ENCODE peak calls at places on chromosomes 12 and 14, in four cellular contexts. Y is endothelial cell of umbilical vein, M is IMR-90, B is K562. T is an unnamed sample.
A peak's percentile ranks its signal among the peaks of the same experiment; 100 is the strongest.

GRCh38 chr12:83040991-83041390 is 354.3 kb downstream of the TMTC2 start:
- DNase-seq in Y (no peak), M (no peak), B (no peak), T (no peak)

GRCh38 chr12:43758247-43758727 is 303 bp downstream of the PUS7L start:
- DNase-seq in Y (no peak), M (peak; percentile 38), B (peak; percentile 64), T (no peak)

GRCh38 chr14:30283822-30284446 is 275.0 kb upstream of the G2E3 start:
- DNase-seq in Y (peak; percentile 60), M (peak; percentile 53), B (peak; percentile 44), T (no peak)

GRCh38 chr12:59070534-59070933 is 150.2 kb upstream of the LRIG3 start:
- DNase-seq in Y (peak; percentile 78), M (no peak), B (no peak), T (no peak)

GRCh38 chr12:102009796-102010195 is 52.0 kb downstream of the WASHC3 start:
- DNase-seq in Y (no peak), M (no peak), B (no peak), T (no peak)

GRCh38 chr12:97404549-97404948 is 58.1 kb upstream of the RMST start:
- DNase-seq in Y (peak; percentile 44), M (peak; percentile 6), B (peak; percentile 11), T (no peak)

GRCh38 chr14:49497725-49498348 is 88.3 kb downstream of the RPS29 start:
- DNase-seq in Y (peak; percentile 78), M (peak; percentile 74), B (peak; percentile 67), T (peak; percentile 65)

GRCh38 chr12:119090276-119090675 is 88.5 kb upstream of the HSPB8 start:
- DNase-seq in Y (no peak), M (no peak), B (no peak), T (no peak)

GRCh38 chr12:124814741-124815613 is 48.7 kb downstream of the SCARB1 start:
- DNase-seq in Y (no peak), M (no peak), B (no peak), T (no peak)

GRCh38 chr12:106897082-106897481 is 58.6 kb upstream of the TMEM263 start:
- DNase-seq in Y (peak; percentile 13), M (peak; percentile 45), B (peak; percentile 13), T (no peak)

GRCh38 chr14:20866963-20867362 is 24.2 kb upstream of the RNASE3 start:
- DNase-seq in Y (peak; percentile 24), M (no peak), B (no peak), T (no peak)

GRCh38 chr12:116104167-116104750 is 173.2 kb downstream of the MED13L start:
- DNase-seq in Y (no peak), M (peak; percentile 31), B (no peak), T (no peak)

GRCh38 chr12:114670257-114670955 is 13.6 kb downstream of the TBX3 start:
- DNase-seq in Y (peak; percentile 20), M (no peak), B (no peak), T (no peak)

GRCh38 chr12:124665516-124665915 is 98.1 kb upstream of the NCOR2 start:
- DNase-seq in Y (no peak), M (peak; percentile 63), B (no peak), T (no peak)

GRCh38 chr12:63036216-63036973 is 101.4 kb upstream of the PPM1H start:
- DNase-seq in Y (no peak), M (no peak), B (no peak), T (no peak)

GRCh38 chr12:26736563-26737486 is 96.2 kb downstream of the ITPR2 start:
- DNase-seq in Y (peak; percentile 53), M (peak; percentile 63), B (no peak), T (peak; percentile 36)

GRCh38 chr12:53259891-53260290 is 8.2 kb upstream of the ESPL1 start:
- DNase-seq in Y (no peak), M (no peak), B (peak; percentile 50), T (no peak)

GRCh38 chr12:104957388-104958008 is 592 bp downstream of the SLC41A2 start:
- DNase-seq in Y (peak; percentile 11), M (no peak), B (peak; percentile 3), T (no peak)

GRCh38 chr12:56631790-56632700 is 1.9 kb upstream of the BAZ2A start:
- DNase-seq in Y (peak; percentile 50), M (peak; percentile 30), B (peak; percentile 85), T (no peak)

GRCh38 chr14:102927346-102927877 is 4.9 kb downstream of the AMN start:
- DNase-seq in Y (no peak), M (no peak), B (no peak), T (peak; percentile 67)

GRCh38 chr14:67618617-67619063 is 1.1 kb upstream of the ARG2 start:
- DNase-seq in Y (peak; percentile 82), M (peak; percentile 79), B (peak; percentile 68), T (peak; percentile 44)

GRCh38 chr12:53601296-53601847 is 24.8 kb downstream of the ATF7 start:
- DNase-seq in Y (no peak), M (no peak), B (no peak), T (no peak)

GRCh38 chr12:120361506-120362208 is 7.3 kb downstream of the MSI1 start:
- DNase-seq in Y (peak; percentile 70), M (peak; percentile 34), B (peak; percentile 50), T (no peak)

GRCh38 chr12:38662851-38663250 is 242.5 kb downstream of the CPNE8 start:
- DNase-seq in Y (no peak), M (no peak), B (no peak), T (no peak)

GRCh38 chr14:23450376-23450775 is 14.9 kb upstream of the MYH7 start:
- DNase-seq in Y (no peak), M (no peak), B (no peak), T (no peak)

GRCh38 chr14:96136361-96136760 is 68.3 kb upstream of the BDKRB2 start:
- DNase-seq in Y (peak; percentile 85), M (peak; percentile 88), B (no peak), T (no peak)

GRCh38 chr12:103933237-103933636 is 3.0 kb downstream of the HSP90B1 start:
- DNase-seq in Y (no peak), M (no peak), B (no peak), T (no peak)

GRCh38 chr14:89388853-89389252 is 28.2 kb downstream of the FOXN3 start:
- DNase-seq in Y (no peak), M (peak; percentile 43), B (no peak), T (no peak)

GRCh38 chr14:91241848-91242247 is 2.7 kb downstream of the GPR68 start:
- DNase-seq in Y (no peak), M (no peak), B (no peak), T (no peak)
- H3K4me3 ChIP-seq in Y (no peak overlapping the region), M (no peak overlapping the region), B (no peak overlapping the region), T (no peak overlapping the region)

GRCh38 chr12:108605000-108605689 is 7.3 kb upstream of the TMEM119 start:
- DNase-seq in Y (no peak), M (no peak), B (no peak), T (no peak)

GRCh38 chr12:108602961-108603704 is 5.2 kb upstream of the TMEM119 start:
- DNase-seq in Y (no peak), M (no peak), B (no peak), T (no peak)

GRCh38 chr12:108604208-108604941 is 6.5 kb upstream of the TMEM119 start:
- DNase-seq in Y (no peak), M (no peak), B (no peak), T (no peak)

GRCh38 chr12:108602209-108602705 is 4.4 kb upstream of the TMEM119 start:
- DNase-seq in Y (no peak), M (no peak), B (no peak), T (no peak)

DNA sequence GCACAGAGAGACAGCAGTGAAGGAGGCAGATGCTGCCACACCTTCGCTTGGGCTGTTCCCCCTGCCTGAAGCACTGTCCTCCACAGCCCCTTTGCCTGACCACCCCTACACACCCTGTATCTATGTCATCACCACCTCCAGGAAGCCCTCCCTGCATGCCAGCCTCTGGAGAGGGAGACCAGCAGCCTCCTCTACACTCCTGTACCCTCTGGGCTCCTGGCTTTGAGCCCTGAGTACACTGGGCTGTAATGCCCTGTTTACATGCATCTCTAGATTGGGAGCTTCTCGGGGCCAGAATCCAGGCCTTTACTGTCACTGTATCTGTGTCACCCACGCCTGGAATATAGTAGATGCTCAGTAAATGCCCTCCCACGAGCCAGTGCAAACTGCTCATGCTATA is 5.9 kb upstream of the TMEM119 start:
- DNase-seq in Y (no peak), M (no peak), B (no peak), T (no peak)
- H3K4me2 ChIP-seq in Y (no peak overlapping the region), M (no peak overlapping the region), B (no peak overlapping the region), T (no peak overlapping the region)

DNA sequence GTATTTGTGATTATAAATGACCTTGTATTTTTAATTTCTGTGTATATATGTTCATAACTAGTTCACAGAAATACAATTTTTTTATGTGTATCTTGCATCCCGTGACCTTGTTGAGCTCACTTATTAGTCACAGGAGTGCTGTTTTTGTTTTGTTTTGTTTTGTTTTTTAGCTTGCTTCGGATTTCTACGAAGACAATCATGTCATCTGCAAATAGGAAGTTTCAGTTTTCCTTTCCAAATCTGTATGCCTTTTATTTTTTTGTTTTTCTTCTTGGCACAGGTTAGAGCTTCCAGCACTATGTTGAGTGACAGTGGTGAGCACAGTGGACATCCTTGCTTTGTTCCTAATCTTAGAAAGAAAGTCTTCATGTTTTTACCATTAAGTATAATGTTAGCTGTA is 229.2 kb upstream of the GARIN6 start:
- DNase-seq in Y (no peak), M (no peak), B (no peak), T (no peak)
- H3K9me1 ChIP-seq in Y (no peaks in the 10 kb centered on the region), M (no peaks in the 10 kb centered on the region), B (no peaks in the 10 kb centered on the region), T (no peaks in the 10 kb centered on the region)

GRCh38 chr12:16358896-16359295 is 11.5 kb downstream of the MGST1 start:
- DNase-seq in Y (no peak), M (peak; percentile 34), B (no peak), T (no peak)
- H3K4me3 ChIP-seq in Y (no peak overlapping the region), M (no peak overlapping the region), B (no peak overlapping the region), T (no peak overlapping the region)

DNA sequence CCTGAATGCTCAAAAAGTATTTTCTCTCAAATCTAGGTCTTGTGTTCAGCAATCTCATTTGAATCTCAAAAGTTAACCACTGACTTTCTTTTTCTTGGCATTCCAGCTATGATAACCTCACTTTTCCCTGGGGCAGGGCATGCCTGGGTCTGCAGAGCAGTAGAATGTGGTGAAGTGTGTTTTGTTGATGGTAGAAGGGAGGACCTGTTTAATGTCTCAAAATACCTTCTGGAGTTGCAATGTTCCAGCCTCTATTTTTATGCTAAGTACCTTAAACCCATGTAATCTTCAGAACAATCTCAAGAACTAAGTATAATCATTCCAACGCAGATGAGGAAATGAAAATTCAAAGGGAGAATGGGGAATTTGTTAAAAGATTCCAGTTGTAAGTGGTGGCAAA is 82.1 kb upstream of the FUT8 start:
- DNase-seq in Y (no peak), M (no peak), B (no peak), T (peak; percentile 36)
- H3K4me2 ChIP-seq in Y (no peak overlapping the region), M (no peak overlapping the region), B (no peak overlapping the region), T (peak overlapping the region; percentile 37)

DNA sequence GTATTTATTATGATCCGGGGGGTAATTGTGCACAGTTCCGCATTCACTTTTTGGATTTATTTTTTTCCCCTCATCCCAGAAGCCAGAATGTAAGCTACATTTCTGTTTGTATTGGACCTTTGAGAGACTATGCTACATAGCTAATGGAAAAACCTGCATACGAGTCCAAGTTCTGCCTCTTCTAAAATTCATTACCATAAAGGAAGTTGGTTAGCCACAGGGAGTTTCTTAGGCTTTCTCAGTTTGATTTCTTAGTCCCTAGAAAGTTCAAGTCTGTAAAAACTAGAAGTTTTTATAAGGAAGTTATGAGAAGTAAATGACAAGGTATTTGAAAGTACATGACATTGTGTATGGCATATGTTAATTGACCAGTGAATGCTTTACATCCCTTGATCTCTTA is 138.7 kb downstream of the PDE3A start:
- DNase-seq in Y (no peak), M (no peak), B (no peak), T (no peak)
- H3K9me1 ChIP-seq in Y (no peaks in the 10 kb centered on the region), M (no peaks in the 10 kb centered on the region), B (no peaks in the 10 kb centered on the region), T (no peaks in the 10 kb centered on the region)

GRCh38 chr14:39114073-39114838 is at the start of gene GEMIN2:
- DNase-seq in Y (peak; percentile 97), M (peak; percentile 91), B (peak; percentile 93), T (peak; percentile 50)
- H3K4me3 ChIP-seq in Y (peak within 1 kb of the TSS; percentile 92), M (peak within 1 kb of the TSS; percentile 83), B (peak within 1 kb of the TSS; percentile 66), T (peak within 1 kb of the TSS; percentile 99)